ENCODE peak calls at places on chromosomes 5 and 9, in six cellular contexts. Z, U, V, C, P and E are unnamed samples.

GRCh38 chr5:127599321-127599720 is 49.6 kb upstream of the CTXN3 start:
- DNase-seq in Z (no peak), P (no peak), U (no peak), C (no peak), V (no peak), E (no peak)

GRCh38 chr5:108735790-108736189 is 11.9 kb upstream of the FER start:
- DNase-seq in Z (no peak), P (no peak), V (peak; percentile 51), C (peak; percentile 34), U (no peak), E (no peak)

GRCh38 chr5:179818746-179819295 is 1.9 kb upstream of the SQSTM1 start:
- DNase-seq in C (peak; percentile 95), U (peak; percentile 66), Z (peak; percentile 90), P (peak; percentile 82), V (peak; percentile 95), E (peak; percentile 94)

GRCh38 chr5:110159202-110159601 is 469.5 kb downstream of the MAN2A1 start:
- DNase-seq in P (no peak), C (no peak), Z (no peak), V (no peak), U (no peak), E (no peak)

GRCh38 chr5:125142439-125142838 is 396.0 kb upstream of the ZNF608 start:
- DNase-seq in Z (no peak), U (no peak), P (no peak), C (no peak), V (peak; percentile 50), E (no peak)

GRCh38 chr5:136020383-136021015 is 8.3 kb upstream of the TGFBI start:
- DNase-seq in U (no peak), V (peak; percentile 25), C (peak; percentile 6), Z (peak; percentile 89), P (no peak), E (peak; percentile 39)

GRCh38 chr9:99221266-99221622 is 498 bp downstream of the ALG2 start:
- DNase-seq in Z (peak; percentile 8), V (no peak), P (no peak), U (no peak), C (no peak), E (no peak)

GRCh38 chr9:93062364-93062763 is 3.9 kb downstream of the SUSD3 start:
- DNase-seq in U (no peak), P (no peak), Z (no peak), C (no peak), V (no peak), E (no peak)

GRCh38 chr5:1522601-1523479 is 920 bp downstream of the LPCAT1 start:
- DNase-seq in V (no peak), U (peak; percentile 18), C (peak; percentile 32), Z (no peak), P (peak; percentile 53), E (no peak)

GRCh38 chr5:42993516-42994284 is 46.4 kb downstream of the ANXA2R start:
- DNase-seq in V (peak; percentile 88), P (no peak), U (no peak), Z (no peak), C (peak; percentile 75), E (no peak)

GRCh38 chr5:170168002-170168401 is 62.3 kb downstream of the FOXI1 start:
- DNase-seq in C (no peak), P (no peak), U (no peak), Z (no peak), V (no peak), E (no peak)

GRCh38 chr9:3189113-3189861 is 336.5 kb downstream of the RFX3 start:
- DNase-seq in V (no peak), C (no peak), P (no peak), U (no peak), Z (no peak), E (no peak)

GRCh38 chr5:9470410-9470809 is 75.5 kb downstream of the SEMA5A start:
- DNase-seq in V (no peak), Z (no peak), C (no peak), U (no peak), P (no peak), E (no peak)

GRCh38 chr9:12934515-12935301 is 159.9 kb downstream of the LURAP1L start:
- DNase-seq in V (no peak), U (no peak), Z (no peak), P (no peak), C (no peak), E (no peak)

GRCh38 chr9:92294297-92294676 is 790 bp upstream of the IARS1 start:
- DNase-seq in Z (no peak), U (no peak), C (peak; percentile 50), V (peak; percentile 33), P (no peak), E (peak; percentile 9)

GRCh38 chr5:55847837-55848236 is 3.3 kb upstream of the IL31RA start:
- DNase-seq in V (no peak), P (no peak), U (no peak), Z (no peak), C (no peak), E (no peak)

GRCh38 chr9:110116543-110116885 is 91.4 kb downstream of the C9orf152 start:
- DNase-seq in U (no peak), P (no peak), V (no peak), C (no peak), Z (peak; percentile 21), E (no peak)

DNA sequence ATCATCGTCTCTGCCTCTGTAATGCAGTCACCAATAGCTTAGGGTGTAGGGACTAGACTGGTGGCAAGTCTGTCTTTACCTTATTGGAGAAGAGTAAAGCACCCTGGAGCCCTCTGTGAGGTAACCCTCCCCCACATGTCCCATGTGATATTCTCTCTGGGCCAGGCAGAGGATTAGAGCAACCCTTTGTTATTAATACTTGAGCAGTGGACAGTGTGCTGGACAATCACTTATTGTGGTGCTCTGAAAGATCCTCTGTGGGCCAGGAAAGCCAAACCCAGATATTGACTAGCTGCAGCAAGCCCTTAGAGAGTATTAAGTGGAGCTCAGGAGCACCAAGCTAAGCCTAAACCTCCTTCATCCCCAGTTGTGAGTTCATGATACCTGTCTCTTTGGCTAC is 139.7 kb upstream of the RUSC2 start:
- DNase-seq in V (no peak), U (no peak), P (no peak), C (no peak), Z (no peak), E (no peak)
- TF ChIP-seq JUN in V (no peak), U (no peak), P (no peak), C (no peak), Z (no peak), E (no peak)

GRCh38 chr9:111561165-111561719 is 36.3 kb downstream of the ZNF483 start:
- DNase-seq in V (no peak), C (no peak), P (no peak), Z (no peak), U (no peak), E (no peak)

DNA sequence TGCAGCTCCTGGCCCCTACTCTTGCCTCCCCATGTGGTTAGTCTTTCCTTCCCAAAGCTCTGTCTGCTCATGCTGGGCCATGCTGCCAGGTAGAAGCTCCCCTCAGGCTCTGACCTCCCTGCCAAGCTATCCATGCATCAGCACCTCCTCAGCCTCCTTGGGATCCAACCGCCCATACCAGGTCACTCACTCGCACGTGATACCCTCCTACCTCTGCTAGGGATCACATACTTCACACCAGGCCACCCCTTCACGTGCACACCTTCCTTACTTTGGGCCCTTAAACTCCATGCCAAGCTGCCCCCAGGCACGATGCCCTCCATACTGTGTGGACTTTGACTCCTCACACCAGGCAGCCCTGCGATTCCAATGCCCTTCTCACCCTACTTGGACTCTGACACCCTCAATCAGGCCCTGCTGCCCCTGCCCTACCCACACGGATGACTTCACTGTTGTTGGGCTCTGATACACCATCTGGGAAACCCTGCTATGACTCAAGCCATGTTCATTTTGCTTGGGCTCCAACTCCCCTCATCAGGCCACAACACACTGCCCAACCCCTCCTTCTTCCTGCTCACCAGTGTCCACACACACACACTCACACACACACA is 34.1 kb downstream of the ZNF483 start:
- DNase-seq in P (peak; percentile 40), Z (no peak), V (no peak), C (no peak), U (no peak), E (no peak)
- TF ChIP-seq JUN in P (no peak), Z (no peak), V (no peak), C (no peak), U (no peak), E (no peak)

GRCh38 chr5:72115277-72115676 is 8.0 kb downstream of the MAP1B start:
- DNase-seq in U (no peak), C (no peak), V (no peak), P (no peak), Z (no peak), E (no peak)
- TF ChIP-seq JUN in U (no peak), C (no peak), V (no peak), P (no peak), Z (no peak), E (no peak)

GRCh38 chr9:21872696-21873095 is 70.3 kb downstream of the MTAP start:
- DNase-seq in P (no peak), U (no peak), Z (no peak), V (peak; percentile 10), C (no peak), E (no peak)
- TF ChIP-seq JUN in P (no peak), U (no peak), Z (no peak), V (no peak), C (no peak), E (no peak)

DNA sequence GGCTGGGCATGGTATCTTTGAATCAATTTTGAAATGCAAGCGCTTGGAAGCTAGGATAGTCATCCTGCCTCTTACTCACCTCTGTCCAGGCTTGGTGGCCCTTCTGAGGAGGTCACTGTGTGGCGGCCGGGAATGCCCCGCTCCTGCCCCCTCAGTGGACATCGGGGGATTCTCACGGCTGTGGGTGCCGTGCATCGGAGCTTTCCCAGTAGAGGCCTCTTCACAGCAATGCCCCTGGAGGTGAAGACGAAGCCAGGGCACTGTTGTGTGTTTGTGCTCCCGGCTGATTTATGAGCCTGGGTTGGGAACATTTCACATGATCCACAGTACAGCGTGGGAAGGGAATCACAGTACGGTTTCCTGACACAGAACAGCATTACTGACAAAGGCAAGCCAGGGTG is 147.5 kb downstream of the NXNL2 start:
- DNase-seq in P (no peak), U (no peak), Z (no peak), V (no peak), C (no peak), E (no peak)
- TF ChIP-seq JUN in P (no peak), U (no peak), Z (no peak), V (no peak), C (no peak), E (no peak)